ENCODE peak calls at places on chromosome 13, in four cellular contexts. Y is neural crest cell, I is HTR-8/SVneo, V is posterior cingulate gyrus. E is an unnamed sample.

GRCh38 chr13:110298566-110299321 is 8.2 kb downstream of the COL4A1 start:
- DNase-seq in Y (no peak), I (no peak), V (no peak), E (no peak)

GRCh38 chr13:62629618-62630017 is 1214.0 kb upstream of the PCDH20 start:
- DNase-seq in Y (no peak), I (no peak), V (no peak), E (no peak)

GRCh38 chr13:34914416-34914815 is 27.7 kb upstream of the NBEA start:
- DNase-seq in Y (no peak), I (no peak), V (no peak), E (no peak)

GRCh38 chr13:97018029-97018819 is 23.9 kb upstream of the OXGR1 start:
- DNase-seq in Y (peak; percentile 23), I (peak; percentile 17), V (no peak), E (peak; percentile 50)

GRCh38 chr13:26663801-26664200 is 96.8 kb downstream of the GPR12 start:
- DNase-seq in Y (no peak), I (no peak), V (no peak), E (no peak)

GRCh38 chr13:108304170-108305068 is 34.9 kb downstream of the TNFSF13B start:
- DNase-seq in Y (no peak), I (no peak), V (no peak), E (no peak)

GRCh38 chr13:23889598-23890224 is 511 bp upstream of the MIPEP start:
- DNase-seq in Y (no peak), I (no peak), V (no peak), E (no peak)

GRCh38 chr13:103695320-103695719 is 629.1 kb upstream of the SLC10A2 start:
- DNase-seq in Y (no peak), I (no peak), V (no peak), E (no peak)

GRCh38 chr13:99617474-99618255 is 116.4 kb downstream of the TM9SF2 start:
- DNase-seq in Y (peak; percentile 65), I (peak; percentile 11), V (peak; percentile 84), E (peak; percentile 51)

GRCh38 chr13:25178070-25178469 is 6.0 kb upstream of the AMER2 start:
- DNase-seq in Y (no peak), I (no peak), V (no peak), E (no peak)

GRCh38 chr13:99985886-99986527 is 4.4 kb downstream of the ZIC2 start:
- DNase-seq in Y (no peak), I (no peak), V (no peak), E (no peak)

GRCh38 chr13:51152713-51153112 is 41.6 kb upstream of the C13orf42 start:
- DNase-seq in Y (no peak), I (no peak), V (no peak), E (no peak)

GRCh38 chr13:56659041-56659471 is 481.7 kb upstream of the PRR20A start:
- DNase-seq in Y (no peak), I (no peak), V (peak; percentile 68), E (no peak)

GRCh38 chr13:52851153-52851962 is 2.9 kb upstream of the PCDH8 start:
- DNase-seq in Y (peak; percentile 56), I (no peak), V (peak; percentile 91), E (peak; percentile 39)

GRCh38 chr13:21402586-21403307 is 56.4 kb downstream of the ZDHHC20 start:
- DNase-seq in Y (no peak), I (no peak), V (no peak), E (no peak)

E was measured in RPMI8226.